ENCODE peak calls at places on chromosomes 7 and 10, in four cellular contexts. U, D, R and X are unnamed samples.

GRCh38 chr10:115706482-115707076 is 566.4 kb downstream of the GFRA1 start:
- DNase-seq in D (peak; percentile 16), R (peak; percentile 2), U (peak; percentile 12), X (no peak)

GRCh38 chr10:44363716-44364115 is 21.2 kb downstream of the CXCL12 start:
- DNase-seq in D (no peak), R (no peak), U (no peak), X (no peak)

GRCh38 chr7:146654048-146654447 is 537.4 kb downstream of the CNTNAP2 start:
- DNase-seq in U (no peak), D (no peak), R (no peak), X (no peak)

GRCh38 chr10:91462423-91462822 is 52.3 kb downstream of the HECTD2 start:
- DNase-seq in D (no peak), U (no peak), R (no peak), X (no peak)

GRCh38 chr10:104824378-104825006 is 183.4 kb downstream of the SORCS3 start:
- DNase-seq in U (peak; percentile 73), D (peak; percentile 11), R (peak; percentile 43), X (peak; percentile 10)

GRCh38 chr10:101310528-101311439 is 43.2 kb upstream of the BTRC start:
- DNase-seq in D (no peak), U (peak; percentile 58), R (no peak), X (no peak)

GRCh38 chr7:114997487-114998404 is 75.9 kb downstream of the MDFIC start:
- DNase-seq in R (no peak), D (no peak), U (no peak), X (no peak)

GRCh38 chr7:92797693-92798092 is 38.7 kb downstream of the CDK6 start:
- DNase-seq in D (no peak), R (no peak), U (no peak), X (peak; percentile 13)

GRCh38 chr7:96224682-96225081 is 97.2 kb downstream of the SLC25A13 start:
- DNase-seq in U (no peak), D (no peak), R (no peak), X (peak; percentile 19)
- TF ChIP-seq CTCF in U (peak; percentile 40), D (peak; percentile 28), R (no peak), X (no peak)

DNA sequence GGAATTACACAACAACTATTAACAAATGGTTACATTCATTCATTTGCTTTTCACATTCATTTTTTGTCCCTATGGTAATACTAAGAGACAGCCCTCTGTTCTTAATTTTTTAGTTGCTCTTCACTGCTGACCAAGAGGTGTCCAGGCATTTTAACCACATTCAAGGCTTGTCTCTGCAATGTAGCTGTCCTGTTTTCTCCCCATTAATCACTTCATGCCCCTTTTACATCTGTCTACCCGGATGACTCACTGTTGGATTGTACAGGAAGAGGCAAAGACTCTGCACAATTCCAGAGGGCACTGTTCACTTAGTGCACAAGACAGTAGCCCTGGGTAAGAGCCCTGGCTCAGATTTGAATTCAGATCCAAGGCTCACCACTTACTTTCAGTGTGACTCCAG is 168.5 kb downstream of the NOC3L start:
- DNase-seq in R (no peak), D (no peak), U (no peak), X (no peak)
- TF ChIP-seq CTCF in R (no peak), D (no peak), U (no peak), X (no peak)

GRCh38 chr10:3162533-3162932 is 10.0 kb downstream of the PITRM1 start:
- DNase-seq in R (no peak), U (no peak), D (no peak), X (no peak)
- TF ChIP-seq CTCF in R (peak; percentile 31), U (peak; percentile 20), D (peak; percentile 38), X (no peak)

DNA sequence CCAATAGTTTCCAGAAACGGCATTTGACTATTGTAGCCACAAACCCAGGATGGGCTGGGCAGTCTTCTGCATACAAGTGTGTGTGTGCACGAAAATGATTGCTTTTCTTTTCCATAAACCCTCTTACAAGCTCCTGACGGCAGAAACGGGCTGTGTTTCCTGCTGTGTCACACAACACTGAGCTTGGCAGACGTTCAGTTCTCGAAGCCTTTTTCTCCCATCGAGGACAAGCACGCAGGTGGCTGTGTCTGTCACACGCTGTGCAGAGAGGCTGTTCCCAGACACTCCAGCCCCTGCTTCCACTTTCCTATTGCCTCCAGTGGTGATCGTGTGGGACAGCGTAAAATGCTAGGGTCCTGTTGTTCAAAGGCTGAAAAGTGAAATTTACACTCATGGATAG is 32.1 kb downstream of the RBAK start:
- DNase-seq in R (no peak), D (no peak), U (no peak), X (no peak)
- TF ChIP-seq CTCF in R (no peak), D (no peak), U (no peak), X (no peak)

GRCh38 chr7:19677201-19677600 is 31.6 kb downstream of the POLR1F start:
- DNase-seq in R (no peak), U (no peak), D (no peak), X (no peak)
- TF ChIP-seq CTCF in R (no peak), U (no peak), D (no peak), X (no peak)

GRCh38 chr7:98250789-98251188 is 1.2 kb downstream of the TECPR1 start:
- DNase-seq in D (peak; percentile 78), U (no peak), R (no peak), X (peak; percentile 68)

GRCh38 chr7:98254516-98254915 is 2.5 kb upstream of the TECPR1 start:
- DNase-seq in D (no peak), U (no peak), R (no peak), X (no peak)

GRCh38 chr7:98252655-98253054 is 623 bp upstream of the TECPR1 start:
- DNase-seq in D (no peak), U (no peak), R (no peak), X (no peak)

GRCh38 chr7:98251251-98251843 is 685 bp downstream of the TECPR1 start:
- DNase-seq in R (no peak), U (peak; percentile 40), D (peak; percentile 63), X (peak; percentile 48)

DNA sequence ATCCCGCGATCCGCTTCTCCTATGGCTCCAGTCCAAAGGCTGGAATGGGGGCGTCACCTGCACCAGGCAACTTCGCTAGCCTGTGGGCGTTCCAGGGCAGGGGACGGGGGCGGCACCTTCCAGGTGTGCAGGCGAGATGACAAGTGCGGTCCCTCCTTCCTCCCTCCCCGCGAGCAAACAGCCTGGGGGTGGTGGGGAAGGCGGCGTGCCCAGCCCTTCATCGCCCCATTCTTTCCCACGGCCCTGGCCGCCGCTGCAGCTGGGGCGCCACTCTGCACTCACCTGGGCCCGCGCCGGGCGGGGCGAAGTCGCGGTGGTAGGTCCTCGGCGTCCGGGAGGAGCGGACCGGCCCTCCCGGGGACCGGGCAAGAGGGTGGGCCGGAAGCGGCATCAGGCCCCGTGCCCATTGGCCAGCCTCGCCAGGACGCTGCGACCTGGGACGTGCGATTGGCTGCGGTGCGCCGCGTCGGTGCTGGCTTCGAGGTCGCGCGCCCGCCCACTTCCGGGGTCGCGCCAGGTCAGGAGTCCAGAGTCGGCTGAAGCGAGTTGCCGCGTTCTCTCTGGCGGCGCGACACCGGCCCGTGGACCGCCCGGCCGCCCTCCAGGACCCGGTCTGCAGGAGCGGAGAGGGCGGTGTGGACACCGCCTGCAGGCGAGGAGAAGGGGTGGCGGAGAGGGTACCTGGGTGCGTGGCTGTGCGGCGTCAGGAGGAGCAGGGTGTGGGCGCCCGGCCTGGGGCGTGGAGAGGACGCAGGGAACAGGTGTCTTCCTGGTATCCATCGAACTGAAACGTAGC is at the start of gene TECPR1:
- DNase-seq in D (peak; percentile 93), R (peak; percentile 92), U (peak; percentile 95), X (peak; percentile 99)
- TF ChIP-seq CTCF in D (no peak), R (no peak), U (no peak), X (no peak)

GRCh38 chr7:157760004-157760730 is 423.4 kb downstream of the DNAJB6 start:
- DNase-seq in D (peak; percentile 4), U (no peak), R (no peak), X (no peak)
- TF ChIP-seq CTCF in D (no peak), U (no peak), R (no peak), X (no peak)

GRCh38 chr10:94042001-94042813 is 48.5 kb downstream of the PLCE1 start:
- DNase-seq in D (no peak), R (peak; percentile 25), U (no peak), X (no peak)
- TF ChIP-seq CTCF in D (no peak), R (no peak), U (peak; percentile 32), X (no peak)

DNA sequence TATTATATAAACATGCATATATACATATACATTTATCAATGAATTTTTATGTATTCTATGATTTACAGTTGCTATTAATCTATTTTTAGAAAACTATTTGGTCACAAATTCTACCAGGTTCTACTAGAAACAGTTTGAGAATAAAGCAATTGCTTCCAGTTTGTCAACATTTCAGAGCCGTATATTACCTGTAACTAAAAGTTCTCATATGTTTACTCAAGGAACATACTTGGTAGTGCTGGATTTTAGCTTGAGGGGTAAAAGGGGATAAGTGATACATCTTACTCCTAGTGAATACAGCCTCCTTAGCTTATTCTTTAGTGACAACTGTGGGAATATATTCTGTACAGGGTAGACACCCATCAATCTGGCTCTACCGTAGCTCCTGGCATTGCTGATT is 1590.5 kb upstream of the LRRTM3 start:
- DNase-seq in R (no peak), U (no peak), D (no peak), X (no peak)
- TF ChIP-seq CTCF in R (no peak), U (no peak), D (no peak), X (no peak)